ENCODE peak calls at places on chromosomes 5 and 9, in five cellular contexts. One of them, this sample, is unnamed.
A peak's percentile ranks its signal among the peaks of the same experiment; 100 is the strongest.

GRCh38 chr9:95507456-95508241 is 9.1 kb downstream of the PTCH1 start:
- DNase-seq in activated CD8-positive, alpha-beta memory T cell treated with anti-CD3 and anti-CD28 coated beads for 24 hours: peak; percentile 78
- DNase-seq in posterior cingulate gyrus: peak; percentile 55
- DNase-seq in Calu3: peak; percentile 49
- DNase-seq in NCI-H1417: peak; percentile 75
- DNase-seq in this sample: peak; percentile 53

GRCh38 chr5:150085191-150085912 is 1.0 kb downstream of the CSF1R start:
- DNase-seq in activated CD8-positive, alpha-beta memory T cell treated with anti-CD3 and anti-CD28 coated beads for 24 hours: peak; percentile 28
- DNase-seq in posterior cingulate gyrus: no peak
- DNase-seq in Calu3: no peak
- DNase-seq in NCI-H1417: no peak
- DNase-seq in this sample: no peak

GRCh38 chr5:170333161-170333909 is 35.8 kb upstream of the LCP2 start:
- DNase-seq in activated CD8-positive, alpha-beta memory T cell treated with anti-CD3 and anti-CD28 coated beads for 24 hours: peak; percentile 80
- DNase-seq in posterior cingulate gyrus: no peak
- DNase-seq in Calu3: no peak
- DNase-seq in NCI-H1417: no peak
- DNase-seq in this sample: peak; percentile 10

GRCh38 chr5:129079496-129079895 is 15.1 kb upstream of the ISOC1 start:
- DNase-seq in activated CD8-positive, alpha-beta memory T cell treated with anti-CD3 and anti-CD28 coated beads for 24 hours: no peak
- DNase-seq in posterior cingulate gyrus: no peak
- DNase-seq in Calu3: no peak
- DNase-seq in NCI-H1417: no peak
- DNase-seq in this sample: no peak

GRCh38 chr9:94084314-94084713 is at the start of gene PTPDC1:
- DNase-seq in activated CD8-positive, alpha-beta memory T cell treated with anti-CD3 and anti-CD28 coated beads for 24 hours: no peak
- DNase-seq in posterior cingulate gyrus: peak; percentile 72
- DNase-seq in Calu3: no peak
- DNase-seq in NCI-H1417: peak; percentile 20
- DNase-seq in this sample: no peak

GRCh38 chr5:17216974-17217325 is 481 bp upstream of the BASP1 start:
- DNase-seq in activated CD8-positive, alpha-beta memory T cell treated with anti-CD3 and anti-CD28 coated beads for 24 hours: no peak
- DNase-seq in posterior cingulate gyrus: no peak
- DNase-seq in Calu3: no peak
- DNase-seq in NCI-H1417: peak; percentile 90
- DNase-seq in this sample: peak; percentile 21

GRCh38 chr5:135182675-135183074 is 148.6 kb upstream of the PITX1 start:
- DNase-seq in activated CD8-positive, alpha-beta memory T cell treated with anti-CD3 and anti-CD28 coated beads for 24 hours: no peak
- DNase-seq in posterior cingulate gyrus: no peak
- DNase-seq in Calu3: no peak
- DNase-seq in NCI-H1417: no peak
- DNase-seq in this sample: no peak

GRCh38 chr9:133188006-133188842 is 20.8 kb downstream of the OBP2B start:
- DNase-seq in activated CD8-positive, alpha-beta memory T cell treated with anti-CD3 and anti-CD28 coated beads for 24 hours: no peak
- DNase-seq in posterior cingulate gyrus: no peak
- DNase-seq in Calu3: peak; percentile 63
- DNase-seq in NCI-H1417: peak; percentile 25
- DNase-seq in this sample: no peak

GRCh38 chr5:150022163-150022540 is 21.6 kb downstream of the HMGXB3 start:
- DNase-seq in activated CD8-positive, alpha-beta memory T cell treated with anti-CD3 and anti-CD28 coated beads for 24 hours: no peak
- DNase-seq in posterior cingulate gyrus: no peak
- DNase-seq in Calu3: peak; percentile 29
- DNase-seq in NCI-H1417: no peak
- DNase-seq in this sample: no peak

GRCh38 chr9:100466828-100467220 is 6.1 kb upstream of the TMEFF1 start:
- DNase-seq in activated CD8-positive, alpha-beta memory T cell treated with anti-CD3 and anti-CD28 coated beads for 24 hours: no peak
- DNase-seq in posterior cingulate gyrus: no peak
- DNase-seq in Calu3: no peak
- DNase-seq in NCI-H1417: no peak
- DNase-seq in this sample: no peak

GRCh38 chr9:135468866-135469521 is 10.6 kb upstream of the PPP1R26 start:
- DNase-seq in activated CD8-positive, alpha-beta memory T cell treated with anti-CD3 and anti-CD28 coated beads for 24 hours: no peak
- DNase-seq in posterior cingulate gyrus: no peak
- DNase-seq in Calu3: peak; percentile 35
- DNase-seq in NCI-H1417: no peak
- DNase-seq in this sample: no peak

GRCh38 chr5:127959152-127959764 is 124.3 kb upstream of the SLC12A2 start:
- DNase-seq in activated CD8-positive, alpha-beta memory T cell treated with anti-CD3 and anti-CD28 coated beads for 24 hours: no peak
- DNase-seq in posterior cingulate gyrus: peak; percentile 36
- DNase-seq in Calu3: peak; percentile 97
- DNase-seq in NCI-H1417: peak; percentile 76
- DNase-seq in this sample: no peak

GRCh38 chr9:109913461-109913810 is 133.4 kb downstream of the PALM2AKAP2 start:
- DNase-seq in activated CD8-positive, alpha-beta memory T cell treated with anti-CD3 and anti-CD28 coated beads for 24 hours: no peak
- DNase-seq in posterior cingulate gyrus: no peak
- DNase-seq in Calu3: no peak
- DNase-seq in NCI-H1417: no peak
- DNase-seq in this sample: no peak

GRCh38 chr9:34662544-34663295 is at the start of gene CCL27:
- DNase-seq in activated CD8-positive, alpha-beta memory T cell treated with anti-CD3 and anti-CD28 coated beads for 24 hours: no peak
- DNase-seq in posterior cingulate gyrus: no peak
- DNase-seq in Calu3: no peak
- DNase-seq in NCI-H1417: no peak
- DNase-seq in this sample: no peak